ENCODE peak calls at places on chromosomes 12 and 14, in five cellular contexts. One of them, this sample, is unnamed.

GRCh38 chr12:84512751-84513150 is 399.8 kb downstream of the SLC6A15 start:
- DNase-seq in spleen: no peak
- DNase-seq in progenitor cell of endocrine pancreas: no peak
- DNase-seq in pancreas: no peak
- DNase-seq in left ventricle myocardium inferior: no peak
- DNase-seq in this sample: no peak

GRCh38 chr12:51441583-51441982 is 17.0 kb downstream of the SLC4A8 start:
- DNase-seq in spleen: no peak
- DNase-seq in left ventricle myocardium inferior: no peak
- DNase-seq in progenitor cell of endocrine pancreas: no peak
- DNase-seq in pancreas: no peak
- DNase-seq in this sample: no peak

GRCh38 chr14:93049295-93049694 is 66.4 kb downstream of the ITPK1 start:
- DNase-seq in progenitor cell of endocrine pancreas: no peak
- DNase-seq in spleen: no peak
- DNase-seq in pancreas: peak; percentile 50
- DNase-seq in left ventricle myocardium inferior: no peak
- DNase-seq in this sample: no peak

GRCh38 chr12:90086281-90086680 is 377.6 kb upstream of the ATP2B1 start:
- DNase-seq in left ventricle myocardium inferior: no peak
- DNase-seq in pancreas: no peak
- DNase-seq in spleen: no peak
- DNase-seq in progenitor cell of endocrine pancreas: no peak
- DNase-seq in this sample: no peak

GRCh38 chr12:91394903-91395302 is 212.3 kb upstream of the DCN start:
- DNase-seq in left ventricle myocardium inferior: no peak
- DNase-seq in progenitor cell of endocrine pancreas: no peak
- DNase-seq in spleen: no peak
- DNase-seq in pancreas: no peak
- DNase-seq in this sample: no peak

GRCh38 chr12:6269986-6270385 is 40.5 kb upstream of the PLEKHG6 start:
- DNase-seq in left ventricle myocardium inferior: no peak
- DNase-seq in spleen: peak; percentile 23
- DNase-seq in progenitor cell of endocrine pancreas: no peak
- DNase-seq in pancreas: no peak
- DNase-seq in this sample: no peak

GRCh38 chr12:49627752-49628360 is 4.5 kb downstream of the PRPF40B start:
- DNase-seq in left ventricle myocardium inferior: no peak
- DNase-seq in pancreas: no peak
- DNase-seq in progenitor cell of endocrine pancreas: no peak
- DNase-seq in spleen: no peak
- DNase-seq in this sample: no peak

GRCh38 chr14:96051642-96052540 is 12.7 kb downstream of the C14orf132 start:
- DNase-seq in pancreas: no peak
- DNase-seq in progenitor cell of endocrine pancreas: no peak
- DNase-seq in spleen: peak; percentile 52
- DNase-seq in left ventricle myocardium inferior: no peak
- DNase-seq in this sample: peak; percentile 39

GRCh38 chr14:19800282-19801117 is 3.1 kb upstream of the OR4N2 start:
- DNase-seq in pancreas: peak; percentile 69
- DNase-seq in left ventricle myocardium inferior: no peak
- DNase-seq in progenitor cell of endocrine pancreas: peak; percentile 10
- DNase-seq in spleen: peak; percentile 76
- DNase-seq in this sample: no peak

GRCh38 chr14:72644038-72644437 is 249.9 kb downstream of the DPF3 start:
- DNase-seq in left ventricle myocardium inferior: no peak
- DNase-seq in spleen: no peak
- DNase-seq in pancreas: no peak
- DNase-seq in progenitor cell of endocrine pancreas: no peak
- DNase-seq in this sample: no peak

GRCh38 chr14:72645706-72646105 is 248.2 kb downstream of the DPF3 start:
- DNase-seq in progenitor cell of endocrine pancreas: no peak
- DNase-seq in spleen: no peak
- DNase-seq in left ventricle myocardium inferior: no peak
- DNase-seq in pancreas: no peak
- DNase-seq in this sample: no peak

GRCh38 chr14:72644758-72645489 is 249.0 kb downstream of the DPF3 start:
- DNase-seq in pancreas: no peak
- DNase-seq in left ventricle myocardium inferior: no peak
- DNase-seq in progenitor cell of endocrine pancreas: no peak
- DNase-seq in spleen: no peak
- DNase-seq in this sample: no peak

GRCh38 chr14:72641086-72641485 is 252.8 kb downstream of the DPF3 start:
- DNase-seq in pancreas: no peak
- DNase-seq in left ventricle myocardium inferior: no peak
- DNase-seq in progenitor cell of endocrine pancreas: no peak
- DNase-seq in spleen: no peak
- DNase-seq in this sample: no peak

DNA sequence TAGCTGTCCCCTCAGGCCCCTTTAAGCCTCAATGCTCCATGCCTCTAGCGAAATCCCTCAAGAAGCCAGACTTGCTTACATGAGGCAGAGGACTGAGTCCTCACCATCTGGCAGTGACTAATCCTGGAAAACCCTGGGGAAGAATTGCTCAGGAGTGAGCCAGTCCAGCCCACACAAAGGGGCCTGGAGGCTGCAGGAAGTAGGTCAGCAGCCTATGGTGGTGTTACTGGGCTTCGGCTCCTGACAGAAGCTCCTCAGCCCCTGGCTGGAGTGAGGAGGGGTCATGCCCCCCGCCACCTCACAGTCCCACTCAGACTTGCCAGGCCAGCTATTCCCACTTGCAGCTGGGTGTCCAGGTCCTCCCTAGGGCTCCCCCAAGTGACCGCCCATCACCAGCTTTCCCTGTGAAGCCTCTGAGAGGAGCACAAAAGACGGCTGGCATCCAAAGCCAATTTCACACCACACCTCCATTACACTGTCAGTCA is 250.5 kb downstream of the DPF3 start:
- DNase-seq in left ventricle myocardium inferior: peak; percentile 29
- DNase-seq in progenitor cell of endocrine pancreas: no peak
- DNase-seq in pancreas: no peak
- DNase-seq in spleen: no peak
- DNase-seq in this sample: no peak
- TF ChIP-seq CTCF in left ventricle myocardium inferior: no peak
- TF ChIP-seq CTCF in progenitor cell of endocrine pancreas: no peak
- TF ChIP-seq CTCF in pancreas: no peak
- TF ChIP-seq CTCF in spleen: no peak
- TF ChIP-seq CTCF in this sample: no peak

DNA sequence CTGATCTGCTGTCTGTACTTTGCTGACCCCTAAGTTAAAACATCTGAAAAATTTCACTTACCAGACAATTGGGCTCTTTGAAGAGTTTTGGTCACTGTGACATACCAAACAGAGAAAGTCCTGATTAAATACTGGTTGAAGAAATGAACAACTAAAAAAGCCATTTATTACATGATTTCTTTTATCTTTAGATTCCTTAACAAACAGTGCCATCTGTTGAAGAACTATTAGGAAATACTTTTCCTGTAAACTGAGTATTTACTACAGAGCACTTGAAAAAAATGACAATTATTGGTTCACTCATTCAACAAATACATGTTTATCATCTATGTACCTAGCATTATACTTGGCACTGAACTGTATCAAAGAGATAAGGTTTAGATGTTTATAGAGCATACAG is 6.5 kb upstream of the WASHC4 start:
- DNase-seq in left ventricle myocardium inferior: no peak
- DNase-seq in progenitor cell of endocrine pancreas: no peak
- DNase-seq in pancreas: no peak
- DNase-seq in spleen: no peak
- DNase-seq in this sample: no peak
- TF ChIP-seq CTCF in left ventricle myocardium inferior: no peak
- TF ChIP-seq CTCF in progenitor cell of endocrine pancreas: no peak
- TF ChIP-seq CTCF in pancreas: no peak
- TF ChIP-seq CTCF in spleen: no peak
- TF ChIP-seq CTCF in this sample: no peak

GRCh38 chr12:46110220-46110700 is 119.9 kb upstream of the SCAF11 start:
- DNase-seq in pancreas: peak; percentile 62
- DNase-seq in spleen: no peak
- DNase-seq in left ventricle myocardium inferior: peak; percentile 39
- DNase-seq in progenitor cell of endocrine pancreas: no peak
- DNase-seq in this sample: no peak

GRCh38 chr12:46111727-46112126 is 121.4 kb upstream of the SCAF11 start:
- DNase-seq in left ventricle myocardium inferior: no peak
- DNase-seq in spleen: no peak
- DNase-seq in progenitor cell of endocrine pancreas: no peak
- DNase-seq in pancreas: no peak
- DNase-seq in this sample: no peak

GRCh38 chr12:46109343-46110219 is 119.2 kb upstream of the SCAF11 start:
- DNase-seq in spleen: no peak
- DNase-seq in progenitor cell of endocrine pancreas: no peak
- DNase-seq in pancreas: no peak
- DNase-seq in left ventricle myocardium inferior: no peak
- DNase-seq in this sample: no peak

GRCh38 chr12:46112364-46112763 is 122.0 kb upstream of the SCAF11 start:
- DNase-seq in pancreas: no peak
- DNase-seq in left ventricle myocardium inferior: no peak
- DNase-seq in progenitor cell of endocrine pancreas: no peak
- DNase-seq in spleen: no peak
- DNase-seq in this sample: no peak

DNA sequence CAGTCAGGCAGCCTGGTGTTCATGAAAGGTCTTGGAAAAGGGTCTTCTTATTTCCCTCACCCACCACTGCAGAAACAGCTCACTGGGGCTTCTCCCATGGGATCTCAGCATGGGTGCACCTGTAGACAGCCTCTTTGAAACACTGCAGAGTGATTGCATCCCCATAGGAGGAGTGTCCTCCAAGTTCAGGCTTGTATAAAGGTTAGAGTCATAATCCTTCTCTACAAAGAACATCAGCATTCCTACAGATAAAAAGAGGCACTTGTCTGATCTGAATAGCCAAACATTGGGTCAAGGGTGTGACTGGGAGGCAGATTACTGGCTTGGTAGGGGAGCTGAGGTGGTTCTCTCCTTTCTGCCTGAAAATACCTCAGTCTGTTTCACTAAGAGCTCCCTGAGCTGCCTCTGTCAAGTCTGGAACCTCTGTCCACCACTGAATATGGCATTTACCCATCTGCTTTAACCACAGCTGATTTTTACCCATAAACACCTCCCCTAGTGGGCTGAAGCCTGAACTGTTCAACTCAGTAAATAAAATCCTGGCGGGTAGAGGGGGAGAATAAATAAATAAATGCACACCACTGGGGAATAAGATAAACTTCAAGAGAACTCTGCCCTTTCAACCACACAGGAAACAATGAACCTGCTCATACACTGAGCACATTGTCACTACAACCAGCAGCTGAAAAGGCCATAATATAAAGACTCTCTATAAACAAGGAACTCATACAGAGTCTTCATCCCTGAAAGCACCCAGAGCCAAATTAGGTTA is 120.7 kb upstream of the SCAF11 start:
- DNase-seq in left ventricle myocardium inferior: no peak
- DNase-seq in progenitor cell of endocrine pancreas: no peak
- DNase-seq in spleen: no peak
- DNase-seq in pancreas: no peak
- DNase-seq in this sample: no peak
- TF ChIP-seq CTCF in left ventricle myocardium inferior: no peak
- TF ChIP-seq CTCF in progenitor cell of endocrine pancreas: peak; percentile 29
- TF ChIP-seq CTCF in spleen: no peak
- TF ChIP-seq CTCF in pancreas: no peak
- TF ChIP-seq CTCF in this sample: no peak

GRCh38 chr12:131006036-131006735 is 52.5 kb downstream of the ADGRD1 start:
- DNase-seq in spleen: peak; percentile 68
- DNase-seq in pancreas: peak; percentile 34
- DNase-seq in left ventricle myocardium inferior: no peak
- DNase-seq in progenitor cell of endocrine pancreas: no peak
- DNase-seq in this sample: no peak

GRCh38 chr12:131003676-131004075 is 50.0 kb downstream of the ADGRD1 start:
- DNase-seq in spleen: peak; percentile 66
- DNase-seq in progenitor cell of endocrine pancreas: no peak
- DNase-seq in left ventricle myocardium inferior: no peak
- DNase-seq in pancreas: no peak
- DNase-seq in this sample: no peak

GRCh38 chr12:131007031-131007793 is 53.5 kb downstream of the ADGRD1 start:
- DNase-seq in left ventricle myocardium inferior: peak; percentile 71
- DNase-seq in pancreas: peak; percentile 30
- DNase-seq in spleen: peak; percentile 63
- DNase-seq in progenitor cell of endocrine pancreas: no peak
- DNase-seq in this sample: no peak

GRCh38 chr12:131004166-131004565 is 50.5 kb downstream of the ADGRD1 start:
- DNase-seq in spleen: peak; percentile 72
- DNase-seq in progenitor cell of endocrine pancreas: no peak
- DNase-seq in pancreas: no peak
- DNase-seq in left ventricle myocardium inferior: no peak
- DNase-seq in this sample: no peak

DNA sequence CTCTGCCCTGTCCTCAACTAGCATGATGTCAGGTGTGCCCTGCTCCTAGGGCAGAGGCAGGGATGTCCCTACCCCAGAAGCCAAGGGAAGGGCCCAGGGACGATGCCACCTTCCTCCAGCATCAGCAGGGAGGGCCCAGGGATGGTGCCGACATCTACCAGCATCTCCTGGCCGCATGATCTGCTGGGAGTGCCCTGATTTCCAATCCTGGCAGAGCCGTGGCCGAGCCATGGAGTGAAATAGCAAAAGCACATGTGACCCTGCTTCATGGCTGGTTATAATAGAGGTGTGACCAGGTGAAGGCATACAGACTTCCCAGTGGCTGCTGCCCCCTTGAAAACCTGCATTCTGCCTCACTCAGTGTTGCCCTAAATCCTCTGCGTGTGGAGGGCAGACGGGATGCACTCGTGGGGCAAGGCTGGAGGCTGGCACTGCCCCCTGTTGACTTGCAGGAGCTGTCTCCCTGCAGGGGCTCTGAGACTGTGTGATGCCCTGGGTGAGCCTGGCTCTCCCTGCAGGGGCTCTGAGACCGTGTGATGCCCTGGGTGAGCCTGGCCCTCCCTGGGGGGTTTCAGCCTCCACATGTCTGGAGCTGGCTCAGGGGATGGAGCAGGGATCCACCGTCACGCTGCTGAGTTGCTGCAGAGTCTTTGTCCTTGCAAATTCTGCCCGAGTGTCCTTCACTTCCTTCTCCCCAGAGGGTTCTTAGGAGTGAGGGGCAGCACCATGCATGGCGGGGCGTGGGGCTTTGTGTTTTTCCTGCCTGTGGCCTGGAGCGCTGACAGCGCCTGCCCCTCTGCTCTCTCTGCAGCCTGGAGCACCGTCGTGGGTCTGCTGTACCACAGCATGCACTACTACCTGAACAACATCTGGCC is 51.7 kb downstream of the ADGRD1 start:
- DNase-seq in spleen: peak; percentile 70
- DNase-seq in left ventricle myocardium inferior: no peak
- DNase-seq in pancreas: no peak
- DNase-seq in progenitor cell of endocrine pancreas: no peak
- DNase-seq in this sample: no peak
- TF ChIP-seq CTCF in spleen: no peak
- TF ChIP-seq CTCF in left ventricle myocardium inferior: no peak
- TF ChIP-seq CTCF in pancreas: no peak
- TF ChIP-seq CTCF in progenitor cell of endocrine pancreas: no peak
- TF ChIP-seq CTCF in this sample: no peak

This sample was measured in GM10248.